ENCODE peak calls at places on chromosomes 4 and X, in ten cellular contexts. W is T-helper 9 cell; D is fibroblast of lung; O is BJ; I is astrocyte of the spinal cord; J is CD4-positive, alpha-beta T cell; M is Calu3; F is sciatic nerve; V is OCI-LY7; Z is SJSA1. Y is an unnamed sample.

GRCh38 chr4:148162554-148162953 is 279.7 kb downstream of the NR3C2 start:
- DNase-seq in W (no peak), D (no peak), O (no peak), I (no peak), J (no peak), M (no peak), F (no peak), V (no peak), Z (no peak), Y (no peak)

GRCh38 chr4:89492476-89493110 is 185.0 kb upstream of the GPRIN3 start:
- DNase-seq in W (no peak), D (peak; percentile 86), O (no peak), I (peak; percentile 84), J (no peak), M (no peak), F (no peak), V (no peak), Z (no peak), Y (no peak)

GRCh38 chrX:106897259-106897658 is 5.9 kb downstream of the RIPPLY1 start:
- DNase-seq in W (no peak), D (peak; percentile 70), O (no peak), I (peak; percentile 59), J (no peak), M (no peak), F (no peak), V (no peak), Z (no peak), Y (no peak)

GRCh38 chr4:48635310-48635709 is 144.8 kb downstream of the FRYL start:
- DNase-seq in W (no peak), D (peak; percentile 67), O (no peak), I (no peak), J (no peak), M (no peak), F (no peak), V (no peak), Z (no peak), Y (no peak)

GRCh38 chr4:48722509-48723446 is 57.3 kb downstream of the FRYL start:
- DNase-seq in W (no peak), D (peak; percentile 72), O (no peak), I (peak; percentile 45), J (no peak), M (no peak), F (no peak), V (no peak), Z (no peak), Y (no peak)

GRCh38 chrX:23386260-23386659 is 51.6 kb downstream of the PTCHD1 start:
- DNase-seq in W (no peak), D (no peak), O (no peak), I (no peak), J (no peak), M (no peak), F (no peak), V (no peak), Z (no peak), Y (no peak)

GRCh38 chr4:23614284-23614892 is 275.5 kb downstream of the PPARGC1A start:
- DNase-seq in W (no peak), D (peak; percentile 61), O (no peak), I (peak; percentile 35), J (no peak), M (peak; percentile 5), F (no peak), V (peak; percentile 51), Z (no peak), Y (no peak)

GRCh38 chr4:90727938-90728337 is 600.7 kb downstream of the CCSER1 start:
- DNase-seq in W (no peak), D (peak; percentile 40), O (no peak), I (peak; percentile 6), J (no peak), M (peak; percentile 5), F (no peak), V (no peak), Z (peak; percentile 57), Y (no peak)

GRCh38 chr4:167114416-167114971 is 119.8 kb downstream of the SPOCK3 start:
- DNase-seq in W (no peak), D (peak; percentile 19), O (no peak), I (no peak), J (no peak), M (no peak), F (no peak), V (no peak), Z (no peak), Y (no peak)

GRCh38 chr4:49000806-49001205 is 14.7 kb downstream of the CWH43 start:
- DNase-seq in W (no peak), D (no peak), O (no peak), I (no peak), J (no peak), M (no peak), F (no peak), V (no peak), Z (no peak), Y (no peak)

GRCh38 chrX:85611926-85612325 is 232.5 kb upstream of the POF1B start:
- DNase-seq in W (no peak), D (peak; percentile 4), O (no peak), I (peak; percentile 2), J (no peak), M (no peak), F (no peak), V (peak; percentile 1), Z (no peak), Y (no peak)

GRCh38 chr4:183738081-183738673 is 79.1 kb downstream of the TRAPPC11 start:
- DNase-seq in W (no peak), D (peak; percentile 50), O (no peak), I (no peak), J (no peak), M (no peak), F (no peak), V (no peak), Z (no peak), Y (no peak)

GRCh38 chr4:15232725-15233597 is 194.9 kb upstream of the C1QTNF7 start:
- DNase-seq in W (no peak), D (peak; percentile 87), O (no peak), I (peak; percentile 94), J (no peak), M (no peak), F (no peak), V (no peak), Z (no peak), Y (no peak)

GRCh38 chr4:174332741-174333493 is 49.2 kb downstream of the CEP44 start:
- DNase-seq in W (no peak), D (peak; percentile 69), O (no peak), I (no peak), J (no peak), M (no peak), F (no peak), V (no peak), Z (no peak), Y (no peak)

Y was measured in T follicular helper cell.